ENCODE peak calls at places on chromosome 17, in seven cellular contexts. One of them, this sample, is unnamed.

GRCh38 chr17:33266611-33267010 is 26.5 kb downstream of the ASIC2 start:
- DNase-seq in mammary epithelial cell: no peak
- DNase-seq in cerebellar nuclear complex: no peak
- DNase-seq in AG08395: no peak
- DNase-seq in tibial artery: no peak
- DNase-seq in NCI-H510A treated with DMSO at 0.1 percent for 48 hours: no peak
- DNase-seq in stimulated activated CD4-positive, alpha-beta T cell treated with anti-CD3 and anti-CD28 coated beads, Interleukin-1b, Interleukin-23, amount 100 ng/mL, for 4 hours: no peak
- DNase-seq in this sample: no peak

GRCh38 chr17:72775914-72776313 is 316.6 kb downstream of the SLC39A11 start:
- DNase-seq in AG08395: no peak
- DNase-seq in tibial artery: no peak
- DNase-seq in stimulated activated CD4-positive, alpha-beta T cell treated with anti-CD3 and anti-CD28 coated beads, Interleukin-1b, Interleukin-23, amount 100 ng/mL, for 4 hours: no peak
- DNase-seq in mammary epithelial cell: no peak
- DNase-seq in cerebellar nuclear complex: no peak
- DNase-seq in NCI-H510A treated with DMSO at 0.1 percent for 48 hours: no peak
- DNase-seq in this sample: no peak

GRCh38 chr17:81165246-81166032 is at the start of gene PVALEF:
- DNase-seq in NCI-H510A treated with DMSO at 0.1 percent for 48 hours: no peak
- DNase-seq in mammary epithelial cell: no peak
- DNase-seq in stimulated activated CD4-positive, alpha-beta T cell treated with anti-CD3 and anti-CD28 coated beads, Interleukin-1b, Interleukin-23, amount 100 ng/mL, for 4 hours: no peak
- DNase-seq in tibial artery: no peak
- DNase-seq in AG08395: no peak
- DNase-seq in cerebellar nuclear complex: no peak
- DNase-seq in this sample: no peak

GRCh38 chr17:81091774-81092517 is 57.0 kb downstream of the BAIAP2 start:
- DNase-seq in cerebellar nuclear complex: no peak
- DNase-seq in mammary epithelial cell: no peak
- DNase-seq in stimulated activated CD4-positive, alpha-beta T cell treated with anti-CD3 and anti-CD28 coated beads, Interleukin-1b, Interleukin-23, amount 100 ng/mL, for 4 hours: no peak
- DNase-seq in AG08395: no peak
- DNase-seq in tibial artery: no peak
- DNase-seq in NCI-H510A treated with DMSO at 0.1 percent for 48 hours: no peak
- DNase-seq in this sample: no peak

GRCh38 chr17:16484445-16485169 is 7.4 kb downstream of the LRRC75A start:
- DNase-seq in mammary epithelial cell: no peak
- DNase-seq in cerebellar nuclear complex: no peak
- DNase-seq in AG08395: no peak
- DNase-seq in NCI-H510A treated with DMSO at 0.1 percent for 48 hours: no peak
- DNase-seq in stimulated activated CD4-positive, alpha-beta T cell treated with anti-CD3 and anti-CD28 coated beads, Interleukin-1b, Interleukin-23, amount 100 ng/mL, for 4 hours: no peak
- DNase-seq in tibial artery: no peak
- DNase-seq in this sample: no peak

GRCh38 chr17:17183744-17184143 is 22.4 kb downstream of the PLD6 start:
- DNase-seq in NCI-H510A treated with DMSO at 0.1 percent for 48 hours: no peak
- DNase-seq in tibial artery: no peak
- DNase-seq in AG08395: no peak
- DNase-seq in cerebellar nuclear complex: no peak
- DNase-seq in stimulated activated CD4-positive, alpha-beta T cell treated with anti-CD3 and anti-CD28 coated beads, Interleukin-1b, Interleukin-23, amount 100 ng/mL, for 4 hours: no peak
- DNase-seq in mammary epithelial cell: no peak
- DNase-seq in this sample: no peak

GRCh38 chr17:59893617-59894100 is 738 bp downstream of the RPS6KB1 start:
- DNase-seq in tibial artery: no peak
- DNase-seq in NCI-H510A treated with DMSO at 0.1 percent for 48 hours: peak; percentile 87
- DNase-seq in cerebellar nuclear complex: no peak
- DNase-seq in mammary epithelial cell: peak; percentile 31
- DNase-seq in AG08395: peak; percentile 19
- DNase-seq in stimulated activated CD4-positive, alpha-beta T cell treated with anti-CD3 and anti-CD28 coated beads, Interleukin-1b, Interleukin-23, amount 100 ng/mL, for 4 hours: peak; percentile 8
- DNase-seq in this sample: no peak

GRCh38 chr17:82941021-82942001 is 101.5 kb upstream of the ZNF750 start:
- DNase-seq in cerebellar nuclear complex: no peak
- DNase-seq in tibial artery: peak; percentile 64
- DNase-seq in mammary epithelial cell: no peak
- DNase-seq in NCI-H510A treated with DMSO at 0.1 percent for 48 hours: no peak
- DNase-seq in stimulated activated CD4-positive, alpha-beta T cell treated with anti-CD3 and anti-CD28 coated beads, Interleukin-1b, Interleukin-23, amount 100 ng/mL, for 4 hours: no peak
- DNase-seq in AG08395: no peak
- DNase-seq in this sample: no peak

GRCh38 chr17:4206945-4207344 is 56.8 kb downstream of the ANKFY1 start:
- DNase-seq in AG08395: no peak
- DNase-seq in cerebellar nuclear complex: no peak
- DNase-seq in tibial artery: no peak
- DNase-seq in stimulated activated CD4-positive, alpha-beta T cell treated with anti-CD3 and anti-CD28 coated beads, Interleukin-1b, Interleukin-23, amount 100 ng/mL, for 4 hours: no peak
- DNase-seq in NCI-H510A treated with DMSO at 0.1 percent for 48 hours: no peak
- DNase-seq in mammary epithelial cell: no peak
- DNase-seq in this sample: no peak

GRCh38 chr17:29572691-29573557 is 4.4 kb downstream of the TP53I13 start:
- DNase-seq in cerebellar nuclear complex: no peak
- DNase-seq in NCI-H510A treated with DMSO at 0.1 percent for 48 hours: no peak
- DNase-seq in mammary epithelial cell: no peak
- DNase-seq in AG08395: peak; percentile 70
- DNase-seq in tibial artery: peak; percentile 77
- DNase-seq in stimulated activated CD4-positive, alpha-beta T cell treated with anti-CD3 and anti-CD28 coated beads, Interleukin-1b, Interleukin-23, amount 100 ng/mL, for 4 hours: peak; percentile 58
- DNase-seq in this sample: no peak

GRCh38 chr17:19263621-19264010 is 26.4 kb downstream of the EPN2 start:
- DNase-seq in mammary epithelial cell: no peak
- DNase-seq in AG08395: peak; percentile 47
- DNase-seq in cerebellar nuclear complex: no peak
- DNase-seq in stimulated activated CD4-positive, alpha-beta T cell treated with anti-CD3 and anti-CD28 coated beads, Interleukin-1b, Interleukin-23, amount 100 ng/mL, for 4 hours: no peak
- DNase-seq in NCI-H510A treated with DMSO at 0.1 percent for 48 hours: no peak
- DNase-seq in tibial artery: peak; percentile 92
- DNase-seq in this sample: peak; percentile 21

GRCh38 chr17:14428640-14429029 is 127.8 kb downstream of the HS3ST3B1 start:
- DNase-seq in NCI-H510A treated with DMSO at 0.1 percent for 48 hours: no peak
- DNase-seq in stimulated activated CD4-positive, alpha-beta T cell treated with anti-CD3 and anti-CD28 coated beads, Interleukin-1b, Interleukin-23, amount 100 ng/mL, for 4 hours: no peak
- DNase-seq in cerebellar nuclear complex: no peak
- DNase-seq in tibial artery: no peak
- DNase-seq in mammary epithelial cell: no peak
- DNase-seq in AG08395: no peak
- DNase-seq in this sample: no peak

GRCh38 chr17:63095879-63096278 is 129.8 kb downstream of the TANC2 start:
- DNase-seq in cerebellar nuclear complex: no peak
- DNase-seq in NCI-H510A treated with DMSO at 0.1 percent for 48 hours: no peak
- DNase-seq in mammary epithelial cell: no peak
- DNase-seq in AG08395: no peak
- DNase-seq in stimulated activated CD4-positive, alpha-beta T cell treated with anti-CD3 and anti-CD28 coated beads, Interleukin-1b, Interleukin-23, amount 100 ng/mL, for 4 hours: no peak
- DNase-seq in tibial artery: no peak
- DNase-seq in this sample: no peak

GRCh38 chr17:65556014-65556909 is 5.2 kb downstream of the AXIN2 start:
- DNase-seq in AG08395: peak; percentile 62
- DNase-seq in cerebellar nuclear complex: no peak
- DNase-seq in NCI-H510A treated with DMSO at 0.1 percent for 48 hours: peak; percentile 68
- DNase-seq in mammary epithelial cell: peak; percentile 24
- DNase-seq in stimulated activated CD4-positive, alpha-beta T cell treated with anti-CD3 and anti-CD28 coated beads, Interleukin-1b, Interleukin-23, amount 100 ng/mL, for 4 hours: peak; percentile 96
- DNase-seq in tibial artery: peak; percentile 83
- DNase-seq in this sample: no peak

GRCh38 chr17:82518826-82519810 is at the start of gene FOXK2:
- DNase-seq in NCI-H510A treated with DMSO at 0.1 percent for 48 hours: peak; percentile 85
- DNase-seq in AG08395: peak; percentile 99
- DNase-seq in tibial artery: peak; percentile 97
- DNase-seq in mammary epithelial cell: peak; percentile 93
- DNase-seq in stimulated activated CD4-positive, alpha-beta T cell treated with anti-CD3 and anti-CD28 coated beads, Interleukin-1b, Interleukin-23, amount 100 ng/mL, for 4 hours: peak; percentile 91
- DNase-seq in cerebellar nuclear complex: no peak
- DNase-seq in this sample: peak; percentile 73

GRCh38 chr17:21036361-21036881 is 6.4 kb downstream of the USP22 start:
- DNase-seq in tibial artery: no peak
- DNase-seq in mammary epithelial cell: no peak
- DNase-seq in cerebellar nuclear complex: no peak
- DNase-seq in NCI-H510A treated with DMSO at 0.1 percent for 48 hours: no peak
- DNase-seq in AG08395: no peak
- DNase-seq in stimulated activated CD4-positive, alpha-beta T cell treated with anti-CD3 and anti-CD28 coated beads, Interleukin-1b, Interleukin-23, amount 100 ng/mL, for 4 hours: no peak
- DNase-seq in this sample: no peak

GRCh38 chr17:8702996-8703395 is 41.6 kb downstream of the CCDC42 start:
- DNase-seq in mammary epithelial cell: no peak
- DNase-seq in cerebellar nuclear complex: no peak
- DNase-seq in AG08395: no peak
- DNase-seq in tibial artery: peak; percentile 34
- DNase-seq in stimulated activated CD4-positive, alpha-beta T cell treated with anti-CD3 and anti-CD28 coated beads, Interleukin-1b, Interleukin-23, amount 100 ng/mL, for 4 hours: no peak
- DNase-seq in NCI-H510A treated with DMSO at 0.1 percent for 48 hours: no peak
- DNase-seq in this sample: no peak

GRCh38 chr17:58527306-58527705 is 12.9 kb upstream of the MTMR4 start:
- DNase-seq in mammary epithelial cell: no peak
- DNase-seq in NCI-H510A treated with DMSO at 0.1 percent for 48 hours: no peak
- DNase-seq in tibial artery: no peak
- DNase-seq in cerebellar nuclear complex: no peak
- DNase-seq in stimulated activated CD4-positive, alpha-beta T cell treated with anti-CD3 and anti-CD28 coated beads, Interleukin-1b, Interleukin-23, amount 100 ng/mL, for 4 hours: no peak
- DNase-seq in AG08395: no peak
- DNase-seq in this sample: no peak

GRCh38 chr17:64133546-64134215 is 3.7 kb upstream of the ERN1 start:
- DNase-seq in mammary epithelial cell: peak; percentile 54
- DNase-seq in stimulated activated CD4-positive, alpha-beta T cell treated with anti-CD3 and anti-CD28 coated beads, Interleukin-1b, Interleukin-23, amount 100 ng/mL, for 4 hours: no peak
- DNase-seq in cerebellar nuclear complex: no peak
- DNase-seq in NCI-H510A treated with DMSO at 0.1 percent for 48 hours: peak; percentile 95
- DNase-seq in AG08395: peak; percentile 68
- DNase-seq in tibial artery: no peak
- DNase-seq in this sample: no peak

GRCh38 chr17:57375770-57376181 is 119.5 kb downstream of the MSI2 start:
- DNase-seq in cerebellar nuclear complex: no peak
- DNase-seq in NCI-H510A treated with DMSO at 0.1 percent for 48 hours: no peak
- DNase-seq in mammary epithelial cell: peak; percentile 91
- DNase-seq in stimulated activated CD4-positive, alpha-beta T cell treated with anti-CD3 and anti-CD28 coated beads, Interleukin-1b, Interleukin-23, amount 100 ng/mL, for 4 hours: no peak
- DNase-seq in tibial artery: no peak
- DNase-seq in AG08395: no peak
- DNase-seq in this sample: no peak

GRCh38 chr17:57542518-57542917 is 202.6 kb downstream of the CCDC182 start:
- DNase-seq in mammary epithelial cell: no peak
- DNase-seq in cerebellar nuclear complex: no peak
- DNase-seq in stimulated activated CD4-positive, alpha-beta T cell treated with anti-CD3 and anti-CD28 coated beads, Interleukin-1b, Interleukin-23, amount 100 ng/mL, for 4 hours: no peak
- DNase-seq in tibial artery: no peak
- DNase-seq in AG08395: no peak
- DNase-seq in NCI-H510A treated with DMSO at 0.1 percent for 48 hours: no peak
- DNase-seq in this sample: no peak

GRCh38 chr17:75698659-75699058 is 22.6 kb upstream of the ITGB4 start:
- DNase-seq in tibial artery: no peak
- DNase-seq in NCI-H510A treated with DMSO at 0.1 percent for 48 hours: no peak
- DNase-seq in AG08395: no peak
- DNase-seq in mammary epithelial cell: no peak
- DNase-seq in stimulated activated CD4-positive, alpha-beta T cell treated with anti-CD3 and anti-CD28 coated beads, Interleukin-1b, Interleukin-23, amount 100 ng/mL, for 4 hours: no peak
- DNase-seq in cerebellar nuclear complex: no peak
- DNase-seq in this sample: no peak

GRCh38 chr17:63405020-63405419 is 41.1 kb downstream of the CYB561 start:
- DNase-seq in NCI-H510A treated with DMSO at 0.1 percent for 48 hours: no peak
- DNase-seq in tibial artery: no peak
- DNase-seq in stimulated activated CD4-positive, alpha-beta T cell treated with anti-CD3 and anti-CD28 coated beads, Interleukin-1b, Interleukin-23, amount 100 ng/mL, for 4 hours: no peak
- DNase-seq in cerebellar nuclear complex: no peak
- DNase-seq in mammary epithelial cell: no peak
- DNase-seq in AG08395: no peak
- DNase-seq in this sample: no peak

GRCh38 chr17:59406808-59407381 is 75.4 kb downstream of the YPEL2 start:
- DNase-seq in tibial artery: no peak
- DNase-seq in cerebellar nuclear complex: no peak
- DNase-seq in AG08395: no peak
- DNase-seq in NCI-H510A treated with DMSO at 0.1 percent for 48 hours: peak; percentile 87
- DNase-seq in stimulated activated CD4-positive, alpha-beta T cell treated with anti-CD3 and anti-CD28 coated beads, Interleukin-1b, Interleukin-23, amount 100 ng/mL, for 4 hours: no peak
- DNase-seq in mammary epithelial cell: no peak
- DNase-seq in this sample: peak; percentile 85

GRCh38 chr17:19539040-19539399 is 5.4 kb downstream of the SLC47A1 start:
- DNase-seq in NCI-H510A treated with DMSO at 0.1 percent for 48 hours: no peak
- DNase-seq in cerebellar nuclear complex: no peak
- DNase-seq in AG08395: no peak
- DNase-seq in stimulated activated CD4-positive, alpha-beta T cell treated with anti-CD3 and anti-CD28 coated beads, Interleukin-1b, Interleukin-23, amount 100 ng/mL, for 4 hours: no peak
- DNase-seq in tibial artery: no peak
- DNase-seq in mammary epithelial cell: no peak
- DNase-seq in this sample: no peak

GRCh38 chr17:77394540-77395295 is 253.9 kb downstream of the SEC14L1 start:
- DNase-seq in mammary epithelial cell: peak; percentile 70
- DNase-seq in stimulated activated CD4-positive, alpha-beta T cell treated with anti-CD3 and anti-CD28 coated beads, Interleukin-1b, Interleukin-23, amount 100 ng/mL, for 4 hours: no peak
- DNase-seq in NCI-H510A treated with DMSO at 0.1 percent for 48 hours: no peak
- DNase-seq in AG08395: no peak
- DNase-seq in tibial artery: no peak
- DNase-seq in cerebellar nuclear complex: no peak
- DNase-seq in this sample: no peak